ENCODE peak calls at places on chromosomes 11 and 22, in eight cellular contexts. One of them, this sample, is unnamed.

GRCh38 chr11:131898872-131899400 is 528.5 kb downstream of the NTM start:
- DNase-seq in heart left ventricle: no peak
- DNase-seq in GM12891: no peak
- DNase-seq in tibial nerve: no peak
- DNase-seq in body of pancreas: no peak
- DNase-seq in gastrocnemius medialis: no peak
- DNase-seq in adrenal gland: no peak
- DNase-seq in GM12878: no peak
- DNase-seq in this sample: no peak

GRCh38 chr22:49671331-49672012 is 156.2 kb downstream of the BRD1 start:
- DNase-seq in tibial nerve: no peak
- DNase-seq in gastrocnemius medialis: no peak
- DNase-seq in GM12891: no peak
- DNase-seq in heart left ventricle: no peak
- DNase-seq in GM12878: no peak
- DNase-seq in body of pancreas: no peak
- DNase-seq in adrenal gland: no peak
- DNase-seq in this sample: no peak

GRCh38 chr11:61446211-61446651 is 16.3 kb downstream of the SDHAF2 start:
- DNase-seq in GM12891: peak
- DNase-seq in adrenal gland: peak
- DNase-seq in gastrocnemius medialis: peak
- DNase-seq in heart left ventricle: peak
- DNase-seq in body of pancreas: peak
- DNase-seq in GM12878: no peak
- DNase-seq in tibial nerve: peak
- DNase-seq in this sample: peak

GRCh38 chr11:26062665-26063064 is 269.3 kb upstream of the ANO3 start:
- DNase-seq in adrenal gland: no peak
- DNase-seq in GM12878: no peak
- DNase-seq in heart left ventricle: no peak
- DNase-seq in gastrocnemius medialis: no peak
- DNase-seq in body of pancreas: no peak
- DNase-seq in GM12891: no peak
- DNase-seq in tibial nerve: no peak
- DNase-seq in this sample: no peak

GRCh38 chr11:124086447-124086846 is 28.8 kb upstream of the VWA5A start:
- DNase-seq in gastrocnemius medialis: no peak
- DNase-seq in body of pancreas: peak
- DNase-seq in adrenal gland: peak
- DNase-seq in GM12878: no peak
- DNase-seq in tibial nerve: no peak
- DNase-seq in heart left ventricle: no peak
- DNase-seq in GM12891: no peak
- DNase-seq in this sample: peak

GRCh38 chr11:125394306-125394705 is 101.8 kb downstream of the FEZ1 start:
- DNase-seq in heart left ventricle: no peak
- DNase-seq in gastrocnemius medialis: no peak
- DNase-seq in tibial nerve: no peak
- DNase-seq in adrenal gland: no peak
- DNase-seq in body of pancreas: no peak
- DNase-seq in GM12891: no peak
- DNase-seq in GM12878: no peak
- DNase-seq in this sample: no peak

GRCh38 chr11:72072348-72072747 is 8.0 kb downstream of the NUMA1 start:
- DNase-seq in GM12891: no peak
- DNase-seq in tibial nerve: no peak
- DNase-seq in body of pancreas: no peak
- DNase-seq in GM12878: no peak
- DNase-seq in adrenal gland: peak
- DNase-seq in heart left ventricle: no peak
- DNase-seq in gastrocnemius medialis: no peak
- DNase-seq in this sample: no peak

GRCh38 chr11:35082322-35083180 is 56.4 kb upstream of the CD44 start:
- DNase-seq in gastrocnemius medialis: peak
- DNase-seq in GM12878: peak
- DNase-seq in adrenal gland: peak
- DNase-seq in body of pancreas: peak
- DNase-seq in tibial nerve: peak
- DNase-seq in GM12891: peak
- DNase-seq in heart left ventricle: peak
- DNase-seq in this sample: peak

GRCh38 chr22:20396639-20397038 is 2.7 kb downstream of the ZNF74 start:
- DNase-seq in body of pancreas: no peak
- DNase-seq in tibial nerve: no peak
- DNase-seq in heart left ventricle: no peak
- DNase-seq in GM12891: no peak
- DNase-seq in GM12878: peak
- DNase-seq in gastrocnemius medialis: no peak
- DNase-seq in adrenal gland: peak
- DNase-seq in this sample: no peak

GRCh38 chr22:32317524-32317923 is 40.1 kb upstream of the RFPL3 start:
- DNase-seq in heart left ventricle: no peak
- DNase-seq in adrenal gland: no peak
- DNase-seq in gastrocnemius medialis: no peak
- DNase-seq in GM12891: no peak
- DNase-seq in body of pancreas: no peak
- DNase-seq in GM12878: no peak
- DNase-seq in tibial nerve: no peak
- DNase-seq in this sample: no peak

GRCh38 chr22:36853407-36854099 is 7.3 kb upstream of the NCF4 start:
- DNase-seq in GM12891: peak
- DNase-seq in tibial nerve: no peak
- DNase-seq in adrenal gland: peak
- DNase-seq in body of pancreas: peak
- DNase-seq in gastrocnemius medialis: peak
- DNase-seq in heart left ventricle: peak
- DNase-seq in GM12878: no peak
- DNase-seq in this sample: peak

GRCh38 chr11:94884322-94884721 is 89.0 kb downstream of the CWC15 start:
- DNase-seq in gastrocnemius medialis: no peak
- DNase-seq in GM12891: no peak
- DNase-seq in GM12878: no peak
- DNase-seq in body of pancreas: no peak
- DNase-seq in tibial nerve: no peak
- DNase-seq in adrenal gland: no peak
- DNase-seq in heart left ventricle: no peak
- DNase-seq in this sample: no peak

GRCh38 chr11:120563698-120564572 is 52.4 kb downstream of the GRIK4 start:
- DNase-seq in tibial nerve: no peak
- DNase-seq in gastrocnemius medialis: no peak
- DNase-seq in adrenal gland: peak
- DNase-seq in heart left ventricle: peak
- DNase-seq in GM12878: no peak
- DNase-seq in GM12891: no peak
- DNase-seq in body of pancreas: peak
- DNase-seq in this sample: no peak

GRCh38 chr11:128179512-128179911 is 407.8 kb downstream of the ETS1 start:
- DNase-seq in body of pancreas: no peak
- DNase-seq in tibial nerve: no peak
- DNase-seq in heart left ventricle: no peak
- DNase-seq in adrenal gland: no peak
- DNase-seq in GM12891: no peak
- DNase-seq in GM12878: no peak
- DNase-seq in gastrocnemius medialis: no peak
- DNase-seq in this sample: no peak

GRCh38 chr11:46967962-46968361 is 31.4 kb downstream of the CSTPP1 start:
- DNase-seq in heart left ventricle: no peak
- DNase-seq in GM12891: no peak
- DNase-seq in adrenal gland: no peak
- DNase-seq in gastrocnemius medialis: no peak
- DNase-seq in tibial nerve: no peak
- DNase-seq in GM12878: no peak
- DNase-seq in body of pancreas: no peak
- DNase-seq in this sample: no peak

GRCh38 chr11:44174846-44175245 is 79.4 kb downstream of the EXT2 start:
- DNase-seq in gastrocnemius medialis: no peak
- DNase-seq in body of pancreas: no peak
- DNase-seq in heart left ventricle: no peak
- DNase-seq in tibial nerve: no peak
- DNase-seq in GM12878: no peak
- DNase-seq in GM12891: no peak
- DNase-seq in adrenal gland: no peak
- DNase-seq in this sample: peak

GRCh38 chr11:96127596-96127959 is 203.7 kb upstream of the MTMR2 start:
- DNase-seq in heart left ventricle: no peak
- DNase-seq in GM12878: no peak
- DNase-seq in GM12891: no peak
- DNase-seq in tibial nerve: no peak
- DNase-seq in gastrocnemius medialis: no peak
- DNase-seq in body of pancreas: no peak
- DNase-seq in adrenal gland: no peak
- DNase-seq in this sample: no peak

DNA sequence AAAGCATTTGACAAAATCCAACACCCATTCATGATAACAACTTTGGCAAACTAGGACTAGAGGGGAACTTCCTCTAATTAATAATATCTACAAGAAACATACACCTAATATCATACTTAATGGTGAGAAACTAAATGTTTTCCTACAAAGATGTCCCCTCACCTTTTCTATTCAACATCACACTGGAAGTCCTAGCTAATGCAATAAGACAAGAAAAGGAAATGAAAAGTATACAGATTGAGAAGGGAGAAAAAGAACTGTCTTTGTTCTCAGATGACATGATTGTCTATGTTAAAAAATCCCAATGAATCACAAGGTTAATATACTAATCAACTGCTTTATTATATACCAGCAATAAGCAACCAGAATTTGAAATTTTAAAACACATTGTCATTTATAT is 52.4 kb downstream of the C11orf65 start:
- DNase-seq in GM12878: no peak
- DNase-seq in tibial nerve: no peak
- DNase-seq in GM12891: no peak
- DNase-seq in body of pancreas: no peak
- DNase-seq in gastrocnemius medialis: no peak
- DNase-seq in heart left ventricle: no peak
- DNase-seq in adrenal gland: no peak
- DNase-seq in this sample: no peak
- TF ChIP-seq POLR2A in GM12878: no peak
- TF ChIP-seq POLR2A in tibial nerve: no peak
- TF ChIP-seq POLR2A in GM12891: no peak
- TF ChIP-seq POLR2A in body of pancreas: no peak
- TF ChIP-seq POLR2A in gastrocnemius medialis: no peak
- TF ChIP-seq POLR2A in heart left ventricle: no peak
- TF ChIP-seq POLR2A in adrenal gland: no peak
- TF ChIP-seq POLR2A in this sample: no peak

GRCh38 chr22:42553475-42554361 is at the start of gene SERHL2:
- DNase-seq in tibial nerve: peak
- DNase-seq in heart left ventricle: peak
- DNase-seq in GM12891: peak
- DNase-seq in adrenal gland: peak
- DNase-seq in gastrocnemius medialis: peak
- DNase-seq in body of pancreas: peak
- DNase-seq in GM12878: peak
- DNase-seq in this sample: peak
- TF ChIP-seq POLR2A in tibial nerve: peak
- TF ChIP-seq POLR2A in heart left ventricle: peak
- TF ChIP-seq POLR2A in GM12891: no peak
- TF ChIP-seq POLR2A in adrenal gland: peak
- TF ChIP-seq POLR2A in gastrocnemius medialis: peak
- TF ChIP-seq POLR2A in body of pancreas: peak
- TF ChIP-seq POLR2A in GM12878: peak
- TF ChIP-seq POLR2A in this sample: no peak

GRCh38 chr11:119016216-119017009 is 1.7 kb downstream of the RPS25 start:
- DNase-seq in adrenal gland: no peak
- DNase-seq in gastrocnemius medialis: no peak
- DNase-seq in heart left ventricle: no peak
- DNase-seq in GM12878: no peak
- DNase-seq in GM12891: no peak
- DNase-seq in body of pancreas: no peak
- DNase-seq in tibial nerve: no peak
- DNase-seq in this sample: no peak

GRCh38 chr11:119014209-119014924 is 3.8 kb downstream of the RPS25 start:
- DNase-seq in GM12891: no peak
- DNase-seq in gastrocnemius medialis: no peak
- DNase-seq in GM12878: no peak
- DNase-seq in adrenal gland: no peak
- DNase-seq in body of pancreas: no peak
- DNase-seq in heart left ventricle: no peak
- DNase-seq in tibial nerve: no peak
- DNase-seq in this sample: no peak

GRCh38 chr11:119015054-119015611 is 3.0 kb downstream of the RPS25 start:
- DNase-seq in adrenal gland: no peak
- DNase-seq in tibial nerve: no peak
- DNase-seq in gastrocnemius medialis: no peak
- DNase-seq in GM12878: no peak
- DNase-seq in GM12891: no peak
- DNase-seq in heart left ventricle: no peak
- DNase-seq in body of pancreas: peak
- DNase-seq in this sample: no peak

GRCh38 chr11:119011476-119011875 is 6.7 kb downstream of the RPS25 start:
- DNase-seq in adrenal gland: no peak
- DNase-seq in body of pancreas: peak
- DNase-seq in heart left ventricle: no peak
- DNase-seq in tibial nerve: no peak
- DNase-seq in GM12891: no peak
- DNase-seq in GM12878: no peak
- DNase-seq in gastrocnemius medialis: no peak
- DNase-seq in this sample: no peak

GRCh38 chr11:119012629-119013170 is 5.4 kb downstream of the RPS25 start:
- DNase-seq in gastrocnemius medialis: no peak
- DNase-seq in GM12878: no peak
- DNase-seq in GM12891: no peak
- DNase-seq in tibial nerve: no peak
- DNase-seq in body of pancreas: no peak
- DNase-seq in heart left ventricle: no peak
- DNase-seq in adrenal gland: no peak
- DNase-seq in this sample: no peak
- TF ChIP-seq POLR2A in gastrocnemius medialis: no peak
- TF ChIP-seq POLR2A in GM12878: no peak
- TF ChIP-seq POLR2A in GM12891: no peak
- TF ChIP-seq POLR2A in tibial nerve: no peak
- TF ChIP-seq POLR2A in body of pancreas: no peak
- TF ChIP-seq POLR2A in heart left ventricle: no peak
- TF ChIP-seq POLR2A in adrenal gland: no peak
- TF ChIP-seq POLR2A in this sample: no peak

DNA sequence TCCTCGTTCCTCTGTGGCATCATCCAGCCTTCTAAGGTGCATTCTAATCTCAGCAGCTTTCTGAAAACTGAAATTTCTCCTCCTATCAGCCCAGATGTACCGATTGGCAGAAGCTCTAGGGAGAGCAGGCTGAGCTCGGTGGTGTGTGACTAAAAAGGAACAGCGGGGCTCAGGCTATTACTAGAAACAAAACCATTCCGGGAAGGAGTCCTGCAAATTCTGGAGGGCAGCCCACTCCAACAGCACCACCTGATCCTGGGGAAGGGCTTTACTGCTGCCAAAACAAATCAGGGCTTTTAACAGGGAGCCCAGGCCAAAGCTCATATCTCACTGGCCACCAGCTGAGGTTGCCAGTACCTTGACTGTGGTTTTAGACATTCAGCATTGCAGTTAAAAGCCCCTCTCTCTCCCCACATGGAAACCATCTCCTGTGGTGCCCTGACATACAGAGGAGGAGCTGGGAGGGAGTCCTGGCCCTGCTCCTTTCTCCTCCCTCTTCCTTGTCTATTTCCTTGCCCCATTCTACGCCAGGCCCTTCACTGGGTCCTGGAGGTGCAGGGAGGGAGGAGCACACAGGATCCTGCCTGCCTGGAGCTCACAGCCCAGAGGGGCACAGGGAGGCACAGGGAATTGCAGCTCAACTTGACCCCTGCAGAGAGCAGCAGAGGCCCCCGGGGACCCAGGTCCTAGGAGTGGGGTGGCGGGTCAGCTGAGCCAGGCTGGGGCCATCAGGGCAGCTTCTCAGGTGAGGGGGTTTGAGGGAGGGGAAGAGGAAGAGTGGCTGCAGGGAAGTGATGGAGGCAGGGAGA is 889 bp downstream of the PLAAT4 start:
- DNase-seq in heart left ventricle: peak
- DNase-seq in tibial nerve: peak
- DNase-seq in body of pancreas: peak
- DNase-seq in GM12878: no peak
- DNase-seq in adrenal gland: peak
- DNase-seq in gastrocnemius medialis: peak
- DNase-seq in GM12891: no peak
- DNase-seq in this sample: no peak
- TF ChIP-seq POLR2A in heart left ventricle: no peak
- TF ChIP-seq POLR2A in tibial nerve: no peak
- TF ChIP-seq POLR2A in body of pancreas: peak
- TF ChIP-seq POLR2A in GM12878: no peak
- TF ChIP-seq POLR2A in adrenal gland: no peak
- TF ChIP-seq POLR2A in gastrocnemius medialis: peak
- TF ChIP-seq POLR2A in GM12891: no peak
- TF ChIP-seq POLR2A in this sample: no peak

This sample was measured in erythroblast.